ENCODE peak calls at places on chromosomes 16 and 17, in six cellular contexts. V, A, T, O, Y and U are unnamed samples.

GRCh38 chr17:44543213-44543904 is 13.9 kb upstream of the FZD2 start:
- DNase-seq in O (no peak), A (peak; percentile 94), Y (no peak), V (peak; percentile 96), T (no peak), U (no peak)

GRCh38 chr17:21171970-21172510 is 41.9 kb downstream of the TMEM11 start:
- DNase-seq in O (no peak), T (no peak), A (no peak), Y (no peak), V (no peak), U (no peak)

GRCh38 chr17:74430706-74431567 is 951 bp upstream of the GPRC5C start:
- DNase-seq in O (peak; percentile 93), A (peak; percentile 91), V (peak; percentile 83), T (no peak), Y (peak; percentile 91), U (peak; percentile 96)

GRCh38 chr17:15511142-15511541 is 43.7 kb upstream of the CDRT4 start:
- DNase-seq in A (no peak), T (no peak), V (no peak), Y (no peak), O (no peak), U (no peak)

GRCh38 chr16:67445441-67445912 is 14.6 kb downstream of the HSD11B2 start:
- DNase-seq in V (no peak), O (no peak), T (no peak), Y (no peak), A (no peak), U (peak; percentile 96)

GRCh38 chr17:57531648-57532486 is 213.2 kb downstream of the CCDC182 start:
- DNase-seq in Y (peak; percentile 48), O (no peak), V (peak; percentile 17), A (no peak), T (no peak), U (peak; percentile 63)

GRCh38 chr17:81869221-81870154 is 1.6 kb downstream of the ARHGDIA start:
- DNase-seq in T (no peak), O (peak; percentile 51), V (no peak), Y (peak; percentile 45), A (peak; percentile 69), U (peak; percentile 70)

GRCh38 chr17:55168970-55169687 is 95.6 kb upstream of the HLF start:
- DNase-seq in A (no peak), T (no peak), V (no peak), O (no peak), Y (no peak), U (no peak)

GRCh38 chr17:80187493-80187892 is 17.7 kb downstream of the CARD14 start:
- DNase-seq in V (no peak), A (no peak), O (peak; percentile 56), Y (peak; percentile 79), T (no peak), U (peak; percentile 64)

GRCh38 chr17:46876353-46876887 is 25.0 kb downstream of the WNT9B start:
- DNase-seq in A (peak; percentile 51), V (peak; percentile 57), T (no peak), Y (peak; percentile 68), O (peak; percentile 90), U (peak; percentile 77)

GRCh38 chr17:29615048-29615385 is 7.7 kb downstream of the CORO6 start:
- DNase-seq in A (no peak), V (no peak), O (peak; percentile 16), Y (peak; percentile 56), T (no peak), U (no peak)

GRCh38 chr17:63550816-63551639 is 751 bp downstream of the DCAF7 start:
- DNase-seq in O (no peak), T (no peak), V (no peak), Y (peak; percentile 49), A (peak; percentile 38), U (peak; percentile 36)

GRCh38 chr17:78647030-78647429 is 69.8 kb upstream of the DNAH17 start:
- DNase-seq in V (no peak), T (no peak), Y (no peak), A (no peak), O (no peak), U (no peak)

GRCh38 chr16:28821874-28822519 is 802 bp upstream of the ATXN2L start:
- DNase-seq in O (no peak), V (no peak), Y (no peak), A (no peak), T (no peak), U (no peak)

GRCh38 chr17:79666111-79666510 is 55.3 kb upstream of the RBFOX3 start:
- DNase-seq in V (no peak), O (no peak), T (no peak), A (no peak), Y (no peak), U (no peak)

GRCh38 chr17:2796164-2797140 is at the start of gene RAP1GAP2:
- DNase-seq in A (no peak), V (no peak), Y (peak; percentile 84), T (no peak), O (no peak), U (peak; percentile 85)

GRCh38 chr16:50500171-50500874 is 47.9 kb upstream of the NKD1 start:
- DNase-seq in O (no peak), A (no peak), T (peak; percentile 31), Y (no peak), V (no peak), U (no peak)

GRCh38 chr17:5500804-5501391 is 14.5 kb downstream of the MIS12 start:
- DNase-seq in V (no peak), A (peak; percentile 61), O (peak; percentile 44), Y (peak; percentile 44), T (no peak), U (peak; percentile 66)
- H3K9me3 ChIP-seq in V (no peaks in the 10 kb centered on the region), A (peaks cover 15% of the 10 kb centered on the region), O (no peaks in the 10 kb centered on the region), Y (no peaks in the 10 kb centered on the region), T (no peaks in the 10 kb centered on the region), U (no peaks in the 10 kb centered on the region)

DNA sequence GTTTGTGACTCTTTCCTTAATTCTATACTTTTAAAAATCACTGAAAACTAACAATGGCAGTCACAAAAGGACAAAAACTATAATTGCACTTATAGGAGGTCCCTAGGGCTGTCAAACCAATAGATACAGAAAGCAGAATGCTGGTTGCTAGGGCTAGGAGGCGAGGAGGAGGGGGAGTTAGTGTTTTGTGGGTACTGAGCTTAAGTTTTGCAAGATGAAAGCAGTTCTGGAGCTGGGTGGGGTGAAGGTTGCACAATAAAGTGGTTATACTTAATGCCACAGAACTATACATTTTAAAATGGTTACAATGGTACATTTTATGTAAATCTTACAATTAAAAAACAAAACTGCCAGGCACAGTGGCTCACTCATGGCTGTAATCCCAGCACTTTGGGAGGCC is 27.3 kb downstream of the NUBP1 start:
- DNase-seq in O (no peak), V (no peak), A (no peak), Y (no peak), T (no peak), U (no peak)
- H3K4me1 ChIP-seq in O (no peaks in the 10 kb centered on the region), V (no peaks in the 10 kb centered on the region), A (no peaks in the 10 kb centered on the region), Y (no peaks in the 10 kb centered on the region), T (no peaks in the 10 kb centered on the region), U (no peaks in the 10 kb centered on the region)

GRCh38 chr17:42586514-42587230 is 9.1 kb upstream of the PSMC3IP start:
- DNase-seq in V (no peak), T (no peak), A (no peak), O (no peak), Y (no peak), U (no peak)
- H3K9me3 ChIP-seq in V (no peaks in the 10 kb centered on the region), T (no peaks in the 10 kb centered on the region), A (no peaks in the 10 kb centered on the region), O (no peaks in the 10 kb centered on the region), Y (no peaks in the 10 kb centered on the region), U (no peaks in the 10 kb centered on the region)

GRCh38 chr16:87442581-87442966 is 50.2 kb downstream of the ZCCHC14 start:
- DNase-seq in O (no peak), A (no peak), T (no peak), Y (no peak), V (no peak), U (no peak)
- H3K4me1 ChIP-seq in O (no peaks in the 10 kb centered on the region), A (no peaks in the 10 kb centered on the region), T (no peaks in the 10 kb centered on the region), Y (no peaks in the 10 kb centered on the region), V (no peaks in the 10 kb centered on the region), U (no peaks in the 10 kb centered on the region)

GRCh38 chr16:76766538-76766937 is 424.5 kb upstream of the MON1B start:
- DNase-seq in V (no peak), O (no peak), A (no peak), T (no peak), Y (no peak), U (no peak)
- H3K9me3 ChIP-seq in V (no peaks in the 10 kb centered on the region), O (no peaks in the 10 kb centered on the region), A (peaks cover 5% of the 10 kb centered on the region), T (no peaks in the 10 kb centered on the region), Y (no peaks in the 10 kb centered on the region), U (no peaks in the 10 kb centered on the region)

GRCh38 chr16:84993926-84994325 is 17.4 kb downstream of the ZDHHC7 start:
- DNase-seq in A (no peak), T (no peak), Y (no peak), O (no peak), V (no peak), U (peak; percentile 40)
- H3K4me1 ChIP-seq in A (peaks cover 53% of the 10 kb centered on the region), T (peaks cover 42% of the 10 kb centered on the region), Y (peaks cover 31% of the 10 kb centered on the region), O (peaks cover 33% of the 10 kb centered on the region), V (peaks cover 56% of the 10 kb centered on the region), U (no peaks in the 10 kb centered on the region)